ENCODE peak calls at places on chromosomes 12 and 14, in nine cellular contexts. P is PC-3, J is ovary, D is stomach, R is NB4, T is cardiac muscle cell, H is left ventricle myocardium inferior, O is AG04450, Q is fibroblast of pulmonary artery. V is an unnamed sample.

GRCh38 chr14:63045234-63045611 is at the start of gene KCNH5:
- DNase-seq in H (peak; percentile 16), P (peak; percentile 22), T (peak; percentile 90), O (no peak), J (no peak), Q (peak; percentile 50), D (no peak), R (no peak), V (no peak)

GRCh38 chr12:57454566-57455373 is at the start of gene INHBE:
- DNase-seq in H (no peak), T (peak; percentile 52), D (no peak), J (no peak), P (no peak), O (peak; percentile 94), R (peak; percentile 79), Q (peak; percentile 73), V (peak; percentile 77)

GRCh38 chr14:68282479-68283377 is 463.1 kb downstream of the RAD51B start:
- DNase-seq in O (no peak), R (no peak), H (no peak), J (no peak), Q (no peak), P (no peak), D (no peak), T (no peak), V (no peak)

GRCh38 chr14:76836029-76836630 is 9.9 kb downstream of the LRRC74A start:
- DNase-seq in P (no peak), R (no peak), D (no peak), Q (peak; percentile 19), J (peak; percentile 25), T (no peak), H (no peak), O (no peak), V (no peak)

GRCh38 chr12:97048421-97049035 is 141.5 kb downstream of the NEDD1 start:
- DNase-seq in J (no peak), Q (no peak), D (no peak), P (no peak), H (no peak), T (no peak), O (no peak), R (no peak), V (no peak)

GRCh38 chr14:106141242-106142220 is 615.1 kb downstream of the TMEM121 start:
- DNase-seq in Q (no peak), J (no peak), R (peak; percentile 11), D (no peak), T (no peak), H (no peak), O (no peak), P (no peak), V (no peak)

GRCh38 chr14:54976316-54976715 is 50.6 kb downstream of the WDHD1 start:
- DNase-seq in D (no peak), T (no peak), Q (peak; percentile 85), O (peak; percentile 30), P (peak; percentile 54), H (no peak), J (no peak), R (peak; percentile 2), V (peak; percentile 40)

GRCh38 chr12:127556487-127556886 is 710.5 kb upstream of the TMEM132C start:
- DNase-seq in D (no peak), H (no peak), P (no peak), Q (no peak), J (no peak), R (peak; percentile 11), O (no peak), T (no peak), V (no peak)

GRCh38 chr12:22410497-22410896 is 76.0 kb upstream of the ST8SIA1 start:
- DNase-seq in R (no peak), H (no peak), T (no peak), O (no peak), Q (no peak), D (no peak), J (no peak), P (peak; percentile 93), V (no peak)

GRCh38 chr12:112967858-112968257 is 10.5 kb upstream of the OAS2 start:
- DNase-seq in D (no peak), R (no peak), O (no peak), T (no peak), Q (no peak), J (no peak), H (no peak), P (no peak), V (no peak)

GRCh38 chr14:53946404-53947400 is 9.9 kb downstream of the BMP4 start:
- DNase-seq in D (no peak), H (no peak), O (no peak), Q (no peak), T (peak; percentile 67), R (no peak), P (no peak), J (peak; percentile 58), V (no peak)

GRCh38 chr12:125403145-125403789 is 338.0 kb downstream of the AACS start:
- DNase-seq in J (no peak), H (no peak), T (peak; percentile 64), R (peak; percentile 63), D (no peak), P (peak; percentile 77), Q (peak; percentile 40), O (no peak), V (no peak)

GRCh38 chr14:74979029-74979428 is 23.6 kb upstream of the PGF start:
- DNase-seq in P (peak; percentile 40), Q (no peak), J (no peak), O (no peak), H (no peak), D (no peak), R (no peak), T (no peak), V (no peak)

GRCh38 chr14:51396222-51396815 is 156.3 kb downstream of the TMX1 start:
- DNase-seq in R (no peak), T (no peak), D (no peak), Q (peak; percentile 94), J (peak; percentile 38), P (peak; percentile 99), O (peak; percentile 91), H (no peak), V (peak; percentile 95)

GRCh38 chr12:28497889-28498411 is 307.7 kb downstream of the CCDC91 start:
- DNase-seq in T (no peak), J (no peak), P (peak; percentile 93), D (no peak), Q (peak; percentile 22), O (no peak), H (no peak), R (no peak), V (no peak)

GRCh38 chr12:27219693-27220056 is 24.4 kb upstream of the STK38L start:
- DNase-seq in O (no peak), R (no peak), T (no peak), P (no peak), J (no peak), Q (no peak), H (no peak), D (no peak), V (no peak)
- TF ChIP-seq CTCF in O (no peak), R (no peak), T (no peak), P (no peak), J (no peak), Q (no peak), H (no peak), D (no peak), V (no peak)

DNA sequence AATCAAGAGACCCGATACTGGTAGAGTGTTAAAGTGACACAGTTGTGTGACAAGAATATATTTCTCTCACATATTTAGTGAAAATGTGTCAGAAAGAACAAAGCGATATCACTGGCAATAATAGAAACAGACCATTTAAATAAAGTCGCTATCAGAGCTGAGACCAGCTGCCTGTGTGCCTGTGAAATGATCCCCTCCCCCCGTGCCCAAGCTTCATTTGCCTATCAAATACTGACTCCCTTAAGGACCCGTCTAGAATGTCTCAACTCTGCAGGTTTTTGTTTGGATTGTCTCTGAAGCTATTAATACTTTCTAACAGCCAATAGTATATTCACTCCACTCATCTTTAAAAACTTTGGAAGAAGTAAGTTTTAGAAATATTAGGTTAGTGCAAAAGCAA is 98.9 kb downstream of the EGLN3 start:
- DNase-seq in R (no peak), T (peak; percentile 31), P (no peak), J (no peak), O (no peak), H (no peak), D (no peak), Q (no peak), V (no peak)
- H3K4me3 ChIP-seq in R (no peak overlapping the region), T (no peak overlapping the region), P (no peak overlapping the region), J (no peak overlapping the region), O (no peak overlapping the region), H (no peak overlapping the region), D (no peak overlapping the region), Q (no peak overlapping the region), V (no peak overlapping the region)

DNA sequence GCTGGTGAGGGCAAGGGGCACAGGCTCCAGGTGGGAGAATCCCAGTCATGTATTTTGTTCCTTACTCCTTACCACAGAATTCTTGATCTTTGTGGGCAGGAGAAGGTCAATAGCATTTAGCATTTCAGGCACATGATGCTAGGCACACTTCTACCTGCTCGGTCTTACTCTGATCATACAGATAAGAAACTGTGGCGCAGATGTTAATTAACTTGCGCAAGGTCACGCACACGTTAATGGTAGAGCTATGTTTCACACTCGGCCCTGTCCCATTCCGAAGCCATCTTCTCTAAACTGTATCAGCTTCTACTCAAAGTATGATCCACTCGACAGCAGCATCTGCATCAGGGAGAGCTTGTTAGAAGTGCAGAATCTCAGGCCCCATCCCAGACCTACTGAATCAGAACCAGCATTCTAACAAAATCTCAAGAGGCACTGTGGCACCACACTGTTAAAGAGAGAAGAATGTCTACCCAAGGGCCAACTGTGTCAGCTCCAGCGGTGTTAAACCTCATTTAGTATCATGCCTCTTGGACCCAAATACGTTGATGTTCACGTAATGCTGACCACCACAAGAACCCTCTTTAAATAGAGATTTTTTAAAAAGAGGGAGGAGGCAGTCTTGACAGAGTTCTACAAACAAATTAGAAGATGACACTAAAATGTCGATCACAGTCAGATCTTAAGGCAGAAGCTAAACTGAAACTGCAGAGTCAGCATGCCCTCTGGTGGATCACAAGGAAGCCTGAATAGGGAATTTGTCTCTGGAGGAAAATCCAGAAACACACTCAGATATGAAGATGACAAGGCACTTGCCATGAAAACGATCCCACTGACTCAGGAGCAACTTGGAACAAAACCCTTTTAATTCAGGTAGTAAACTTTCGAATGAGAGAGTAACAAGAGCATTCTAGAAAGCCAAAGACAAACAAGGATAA is 7.3 kb downstream of the STXBP6 start:
- DNase-seq in P (peak; percentile 24), O (no peak), H (no peak), R (peak; percentile 9), T (peak; percentile 38), D (no peak), Q (peak; percentile 72), J (no peak), V (peak; percentile 2)
- TF ChIP-seq CTCF in P (peak; percentile 37), O (peak; percentile 59), H (peak; percentile 67), R (no peak), T (peak; percentile 73), D (peak; percentile 38), Q (peak; percentile 67), J (peak; percentile 33), V (peak; percentile 56)

GRCh38 chr12:93137656-93138612 is 208.8 kb upstream of the EEA1 start:
- DNase-seq in T (no peak), O (no peak), D (no peak), P (peak; percentile 96), R (peak; percentile 86), J (no peak), H (no peak), Q (peak; percentile 60), V (no peak)
- H3K4me3 ChIP-seq in T (no peak overlapping the region), O (no peak overlapping the region), D (no peak overlapping the region), P (peak overlapping the region; percentile 1), R (no peak overlapping the region), J (no peak overlapping the region), H (no peak overlapping the region), Q (no peak overlapping the region), V (no peak overlapping the region)

V was measured in AG04449.